ENCODE peak calls at places on chromosomes 3 and 15, in seven cellular contexts. Q, O, M, T, U, J and Y are unnamed samples.

GRCh38 chr3:27696906-27697305 is 25.2 kb downstream of the EOMES start:
- DNase-seq in Q (no peak), O (no peak), M (no peak), T (no peak), U (no peak), J (no peak), Y (no peak)

GRCh38 chr3:55243686-55244085 is 243.4 kb downstream of the WNT5A start:
- DNase-seq in Q (no peak), O (no peak), M (no peak), T (no peak), U (no peak), J (no peak), Y (no peak)

GRCh38 chr3:106534206-106534605 is 665.4 kb upstream of the CBLB start:
- DNase-seq in Q (no peak), O (no peak), M (no peak), T (no peak), U (no peak), J (no peak), Y (no peak)

GRCh38 chr3:69385723-69386483 is at the start of gene FRMD4B:
- DNase-seq in Q (no peak), O (peak; percentile 3), M (no peak), T (no peak), U (peak; percentile 87), J (no peak), Y (no peak)

GRCh38 chr15:86336051-86336788 is 256.5 kb downstream of the AGBL1 start:
- DNase-seq in Q (no peak), O (no peak), M (no peak), T (no peak), U (no peak), J (no peak), Y (no peak)

GRCh38 chr3:150236683-150237082 is 171.4 kb upstream of the TSC22D2 start:
- DNase-seq in Q (no peak), O (no peak), M (no peak), T (no peak), U (no peak), J (no peak), Y (no peak)

GRCh38 chr3:150376001-150376848 is 31.9 kb upstream of the TSC22D2 start:
- DNase-seq in Q (no peak), O (peak; percentile 14), M (no peak), T (no peak), U (no peak), J (no peak), Y (no peak)

GRCh38 chr3:41155834-41156233 is 43.5 kb upstream of the CTNNB1 start:
- DNase-seq in Q (no peak), O (no peak), M (no peak), T (no peak), U (no peak), J (no peak), Y (no peak)

DNA sequence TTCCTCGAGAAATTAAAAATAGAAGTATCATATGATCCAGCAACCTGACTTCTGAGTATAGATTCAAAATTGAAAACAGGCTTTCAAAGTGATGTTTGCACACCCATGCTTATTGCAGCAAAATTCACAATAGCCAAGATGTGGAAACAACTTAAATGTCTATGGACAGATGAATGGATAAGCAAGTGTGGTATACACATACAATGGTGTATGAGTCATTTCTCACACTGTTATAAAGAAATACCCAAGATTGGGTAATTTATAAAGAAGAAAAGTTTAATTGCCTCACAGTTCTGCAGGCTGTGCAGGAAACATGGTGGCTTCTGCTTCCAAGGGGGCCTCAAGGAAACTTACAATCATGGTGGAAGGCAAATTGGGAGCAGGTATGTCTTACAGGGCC is 100.8 kb downstream of the KLF13 start:
- DNase-seq in Q (no peak), O (no peak), M (no peak), T (no peak), U (no peak), J (no peak), Y (no peak)
- TF ChIP-seq YY1 in Q (no peak), O (no peak), M (no peak), T (no peak), U (no peak), J (no peak), Y (no peak)

DNA sequence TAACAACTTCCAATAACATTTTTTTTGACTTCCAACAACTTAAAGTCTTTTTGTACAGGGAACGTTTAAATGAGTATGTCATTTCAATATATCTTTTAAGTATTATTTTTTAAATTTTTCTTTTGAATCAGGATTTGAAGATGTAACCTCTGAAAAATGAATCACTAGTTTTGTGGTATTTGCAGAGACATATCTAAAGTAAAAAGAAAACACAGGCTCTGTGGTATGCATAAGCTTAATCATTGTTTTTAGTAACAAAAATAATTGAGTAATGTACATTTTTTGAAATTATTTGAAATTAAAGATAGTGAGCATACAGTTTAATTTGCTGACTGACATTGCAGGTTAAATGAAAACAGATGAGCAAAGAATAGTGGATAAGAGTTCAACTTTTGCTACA is 531.3 kb downstream of the ROBO1 start:
- DNase-seq in Q (no peak), O (no peak), M (no peak), T (no peak), U (no peak), J (no peak), Y (no peak)
- TF ChIP-seq YY1 in Q (no peak), O (no peak), M (no peak), T (no peak), U (no peak), J (no peak), Y (no peak)

GRCh38 chr3:134211797-134212196 is 38.9 kb downstream of the RYK start:
- DNase-seq in Q (no peak), O (peak; percentile 15), M (no peak), T (peak; percentile 31), U (peak; percentile 43), J (peak; percentile 19), Y (no peak)
- TF ChIP-seq YY1 in Q (no peak), O (no peak), M (peak; percentile 45), T (no peak), U (no peak), J (no peak), Y (no peak)

GRCh38 chr3:5016218-5017161 is 37.3 kb downstream of the BHLHE40 start:
- DNase-seq in Q (no peak), O (peak; percentile 86), M (no peak), T (peak; percentile 72), U (no peak), J (peak; percentile 81), Y (no peak)

GRCh38 chr3:5019411-5020261 is 40.4 kb downstream of the BHLHE40 start:
- DNase-seq in Q (no peak), O (no peak), M (no peak), T (no peak), U (no peak), J (peak; percentile 85), Y (no peak)

GRCh38 chr3:5015056-5015455 is 35.8 kb downstream of the BHLHE40 start:
- DNase-seq in Q (no peak), O (no peak), M (no peak), T (no peak), U (no peak), J (no peak), Y (no peak)

GRCh38 chr3:5020262-5020722 is 41.1 kb downstream of the BHLHE40 start:
- DNase-seq in Q (no peak), O (no peak), M (no peak), T (no peak), U (no peak), J (no peak), Y (no peak)

GRCh38 chr3:5017953-5018531 is 38.8 kb downstream of the BHLHE40 start:
- DNase-seq in Q (no peak), O (no peak), M (no peak), T (no peak), U (no peak), J (peak; percentile 49), Y (no peak)
- TF ChIP-seq YY1 in Q (no peak), O (no peak), M (no peak), T (no peak), U (no peak), J (no peak), Y (no peak)

GRCh38 chr3:30188713-30189112 is 417.7 kb upstream of the TGFBR2 start:
- DNase-seq in Q (no peak), O (no peak), M (no peak), T (no peak), U (no peak), J (no peak), Y (no peak)
- TF ChIP-seq YY1 in Q (no peak), O (no peak), M (no peak), T (no peak), U (no peak), J (no peak), Y (no peak)

GRCh38 chr3:24416224-24416623 is 78.4 kb downstream of the THRB start:
- DNase-seq in Q (no peak), O (no peak), M (no peak), T (no peak), U (no peak), J (no peak), Y (no peak)

GRCh38 chr3:24419067-24419791 is 75.4 kb downstream of the THRB start:
- DNase-seq in Q (no peak), O (no peak), M (no peak), T (no peak), U (no peak), J (no peak), Y (no peak)

GRCh38 chr3:24417730-24418129 is 76.9 kb downstream of the THRB start:
- DNase-seq in Q (no peak), O (no peak), M (no peak), T (no peak), U (no peak), J (no peak), Y (no peak)

GRCh38 chr3:24420224-24420623 is 74.4 kb downstream of the THRB start:
- DNase-seq in Q (no peak), O (peak; percentile 21), M (no peak), T (no peak), U (no peak), J (no peak), Y (no peak)

DNA sequence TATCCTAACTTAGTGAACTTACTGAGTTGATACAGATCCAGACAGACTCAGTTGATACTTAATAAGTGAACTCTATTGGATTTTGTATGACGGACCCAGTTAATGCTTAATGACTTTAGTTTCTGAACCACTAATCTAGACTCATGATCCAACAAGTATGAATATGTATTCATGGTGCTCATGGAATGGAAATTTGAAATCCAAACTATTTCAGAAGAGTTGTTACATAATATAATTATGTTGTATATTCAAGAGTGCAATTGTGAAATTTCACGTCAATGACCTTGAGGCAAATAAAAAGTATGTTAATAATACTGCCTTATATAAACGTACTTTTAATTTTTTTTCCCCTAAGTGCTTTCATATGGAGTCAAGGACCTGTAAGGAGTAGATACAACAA is 78.8 kb downstream of the THRB start:
- DNase-seq in Q (no peak), O (no peak), M (no peak), T (no peak), U (no peak), J (no peak), Y (no peak)
- TF ChIP-seq YY1 in Q (no peak), O (no peak), M (no peak), T (no peak), U (no peak), J (no peak), Y (no peak)